ENCODE peak calls at places on chromosome 7, in four cellular contexts. F is iris pigment epithelial cell, L is NCI-H446 treated with DMSO at 0.1 percent for 48 hours, P is ELF-1. E is an unnamed sample.

GRCh38 chr7:157540020-157540419 is 203.2 kb downstream of the DNAJB6 start:
- DNase-seq in F (no peak), L (no peak), P (no peak), E (no peak)

GRCh38 chr7:3955026-3955425 is 654.0 kb downstream of the SDK1 start:
- DNase-seq in F (no peak), L (no peak), P (no peak), E (no peak)

GRCh38 chr7:82542665-82543064 is 99.1 kb upstream of the CACNA2D1 start:
- DNase-seq in F (peak), L (no peak), P (no peak), E (no peak)

GRCh38 chr7:34357068-34357467 is 300.9 kb upstream of the NPSR1 start:
- DNase-seq in F (no peak), L (no peak), P (no peak), E (no peak)

GRCh38 chr7:17523813-17524741 is 225.6 kb downstream of the AHR start:
- DNase-seq in F (peak), L (no peak), P (no peak), E (no peak)

GRCh38 chr7:27203378-27203953 is 3.6 kb upstream of the HOXA13 start:
- DNase-seq in F (no peak), L (no peak), P (peak), E (no peak)

GRCh38 chr7:2193575-2194305 is 39.0 kb downstream of the MAD1L1 start:
- DNase-seq in F (no peak), L (no peak), P (no peak), E (no peak)

GRCh38 chr7:72435366-72435765 is 23.2 kb upstream of the CALN1 start:
- DNase-seq in F (no peak), L (no peak), P (peak), E (no peak)

GRCh38 chr7:27160147-27160545 is 3.7 kb upstream of the HOXA7 start:
- DNase-seq in F (no peak), L (no peak), P (no peak), E (no peak)

GRCh38 chr7:117205856-117206255 is 117.0 kb downstream of the WNT2 start:
- DNase-seq in F (no peak), L (no peak), P (no peak), E (no peak)

GRCh38 chr7:31782411-31782991 is 95.5 kb downstream of the PPP1R17 start:
- DNase-seq in F (peak), L (peak), P (peak), E (no peak)

GRCh38 chr7:15291707-15292106 is 270.1 kb downstream of the AGMO start:
- DNase-seq in F (no peak), L (no peak), P (no peak), E (no peak)

GRCh38 chr7:132377703-132378584 is 198.3 kb downstream of the PLXNA4 start:
- DNase-seq in F (no peak), L (no peak), P (no peak), E (no peak)

GRCh38 chr7:16926283-16926682 is 44.5 kb upstream of the AGR3 start:
- DNase-seq in F (peak), L (no peak), P (no peak), E (no peak)

GRCh38 chr7:157470699-157471098 is 133.9 kb downstream of the DNAJB6 start:
- DNase-seq in F (no peak), L (no peak), P (no peak), E (no peak)

GRCh38 chr7:55572378-55573233 is at the start of gene VOPP1:
- DNase-seq in F (peak), L (peak), P (peak), E (peak)

GRCh38 chr7:129149546-129149945 is 5.0 kb downstream of the TSPAN33 start:
- DNase-seq in F (no peak), L (no peak), P (no peak), E (no peak)

GRCh38 chr7:105838273-105839141 is 37.9 kb downstream of the ATXN7L1 start:
- DNase-seq in F (peak), L (peak), P (no peak), E (no peak)

GRCh38 chr7:56079450-56080185 is 13.1 kb downstream of the PHKG1 start:
- DNase-seq in F (peak), L (peak), P (peak), E (no peak)

GRCh38 chr7:7566651-7567611 is at the start of gene MIOS:
- DNase-seq in F (peak), L (peak), P (peak), E (peak)

GRCh38 chr7:105776986-105777910 is 99.2 kb downstream of the ATXN7L1 start:
- DNase-seq in F (peak), L (peak), P (no peak), E (no peak)

GRCh38 chr7:73519867-73520672 is 2.0 kb downstream of the BAZ1B start:
- DNase-seq in F (peak), L (no peak), P (peak), E (peak)

GRCh38 chr7:107891619-107892366 is 810 bp downstream of the DLD start:
- DNase-seq in F (peak), L (no peak), P (peak), E (no peak)

GRCh38 chr7:111513566-111513965 is 48.7 kb downstream of the IMMP2L start:
- DNase-seq in F (no peak), L (no peak), P (no peak), E (no peak)

GRCh38 chr7:128833148-128833938 is 3.1 kb downstream of the FLNC start:
- DNase-seq in F (peak), L (peak), P (peak), E (no peak)

GRCh38 chr7:104643587-104644217 is 315.3 kb downstream of the LHFPL3 start:
- DNase-seq in F (peak), L (no peak), P (peak), E (no peak)

GRCh38 chr7:91286432-91286831 is 22.2 kb downstream of the FZD1 start:
- DNase-seq in F (no peak), L (peak), P (no peak), E (no peak)

GRCh38 chr7:117212969-117213877 is 109.6 kb downstream of the WNT2 start:
- DNase-seq in F (peak), L (no peak), P (peak), E (no peak)

GRCh38 chr7:35286986-35287385 is 33.1 kb upstream of the TBX20 start:
- DNase-seq in F (peak), L (no peak), P (no peak), E (no peak)

GRCh38 chr7:28984631-28985030 is 26.5 kb upstream of the TRIL start:
- DNase-seq in F (peak), L (no peak), P (peak), E (no peak)

GRCh38 chr7:143345428-143345900 is 17.0 kb downstream of the FAM131B start:
- DNase-seq in F (peak), L (no peak), P (peak), E (peak)

GRCh38 chr7:27295236-27295635 is 52.6 kb downstream of the EVX1 start:
- DNase-seq in F (no peak), L (no peak), P (no peak), E (no peak)

GRCh38 chr7:46383605-46384004 is 462.5 kb upstream of the IGFBP3 start:
- DNase-seq in F (peak), L (no peak), P (no peak), E (no peak)

GRCh38 chr7:73963252-73963822 is 64.6 kb upstream of the ELN start:
- DNase-seq in F (no peak), L (no peak), P (no peak), E (no peak)

GRCh38 chr7:33072471-33072870 is 9.9 kb upstream of the NT5C3A start:
- DNase-seq in F (peak), L (peak), P (no peak), E (no peak)